ENCODE peak calls at places on chromosomes 2 and 18, in eight cellular contexts. One of them, this sample, is unnamed. For H3K36me3 and H3K9me3, the result is how much of the 10 kb centered on the place peaks cover.

GRCh38 chr2:163828760-163829159 is 93.0 kb upstream of the FIGN start:
- DNase-seq in adrenal gland: no peak
- DNase-seq in neural progenitor cell: no peak
- DNase-seq in PC-3: no peak
- DNase-seq in cardiac muscle cell: no peak
- DNase-seq in tibial nerve: no peak
- DNase-seq in NT2/D1: no peak
- DNase-seq in left ventricle myocardium inferior: no peak
- DNase-seq in this sample: no peak

GRCh38 chr2:16621348-16621747 is 44.3 kb downstream of the CYRIA start:
- DNase-seq in tibial nerve: no peak
- DNase-seq in left ventricle myocardium inferior: no peak
- DNase-seq in adrenal gland: no peak
- DNase-seq in neural progenitor cell: no peak
- DNase-seq in cardiac muscle cell: no peak
- DNase-seq in PC-3: no peak
- DNase-seq in NT2/D1: no peak
- DNase-seq in this sample: no peak

GRCh38 chr18:11909081-11909410 is 929 bp upstream of the MPPE1 start:
- DNase-seq in adrenal gland: no peak
- DNase-seq in neural progenitor cell: no peak
- DNase-seq in cardiac muscle cell: no peak
- DNase-seq in PC-3: no peak
- DNase-seq in NT2/D1: no peak
- DNase-seq in left ventricle myocardium inferior: no peak
- DNase-seq in tibial nerve: peak
- DNase-seq in this sample: no peak

GRCh38 chr2:9052821-9053533 is 49.5 kb upstream of the MBOAT2 start:
- DNase-seq in cardiac muscle cell: no peak
- DNase-seq in adrenal gland: no peak
- DNase-seq in tibial nerve: no peak
- DNase-seq in left ventricle myocardium inferior: no peak
- DNase-seq in neural progenitor cell: no peak
- DNase-seq in PC-3: no peak
- DNase-seq in NT2/D1: no peak
- DNase-seq in this sample: no peak

GRCh38 chr2:20428717-20429490 is 18.0 kb upstream of the RHOB start:
- DNase-seq in NT2/D1: no peak
- DNase-seq in PC-3: no peak
- DNase-seq in adrenal gland: no peak
- DNase-seq in cardiac muscle cell: no peak
- DNase-seq in neural progenitor cell: no peak
- DNase-seq in left ventricle myocardium inferior: no peak
- DNase-seq in tibial nerve: no peak
- DNase-seq in this sample: no peak

GRCh38 chr2:68716948-68717661 is 17.5 kb upstream of the ARHGAP25 start:
- DNase-seq in adrenal gland: no peak
- DNase-seq in left ventricle myocardium inferior: no peak
- DNase-seq in NT2/D1: no peak
- DNase-seq in neural progenitor cell: no peak
- DNase-seq in tibial nerve: no peak
- DNase-seq in PC-3: no peak
- DNase-seq in cardiac muscle cell: no peak
- DNase-seq in this sample: no peak

GRCh38 chr2:198273670-198274069 is 469.3 kb downstream of the PLCL1 start:
- DNase-seq in adrenal gland: no peak
- DNase-seq in left ventricle myocardium inferior: no peak
- DNase-seq in tibial nerve: no peak
- DNase-seq in PC-3: no peak
- DNase-seq in NT2/D1: no peak
- DNase-seq in neural progenitor cell: no peak
- DNase-seq in cardiac muscle cell: no peak
- DNase-seq in this sample: peak

GRCh38 chr18:24086082-24086481 is 52.8 kb upstream of the CABYR start:
- DNase-seq in NT2/D1: no peak
- DNase-seq in cardiac muscle cell: no peak
- DNase-seq in left ventricle myocardium inferior: no peak
- DNase-seq in neural progenitor cell: no peak
- DNase-seq in tibial nerve: no peak
- DNase-seq in adrenal gland: no peak
- DNase-seq in PC-3: peak
- DNase-seq in this sample: no peak

GRCh38 chr18:39149211-39149806 is 1583.7 kb upstream of the CELF4 start:
- DNase-seq in PC-3: no peak
- DNase-seq in NT2/D1: no peak
- DNase-seq in left ventricle myocardium inferior: no peak
- DNase-seq in cardiac muscle cell: no peak
- DNase-seq in tibial nerve: no peak
- DNase-seq in neural progenitor cell: peak
- DNase-seq in adrenal gland: no peak
- DNase-seq in this sample: no peak

GRCh38 chr18:58699551-58699950 is 28.3 kb downstream of the MALT1 start:
- DNase-seq in PC-3: no peak
- DNase-seq in cardiac muscle cell: peak
- DNase-seq in tibial nerve: no peak
- DNase-seq in adrenal gland: no peak
- DNase-seq in NT2/D1: no peak
- DNase-seq in left ventricle myocardium inferior: no peak
- DNase-seq in neural progenitor cell: no peak
- DNase-seq in this sample: no peak

GRCh38 chr2:231615058-231615671 is 22.5 kb downstream of the TEX44 start:
- DNase-seq in neural progenitor cell: peak
- DNase-seq in adrenal gland: peak
- DNase-seq in left ventricle myocardium inferior: no peak
- DNase-seq in NT2/D1: no peak
- DNase-seq in tibial nerve: no peak
- DNase-seq in PC-3: no peak
- DNase-seq in cardiac muscle cell: no peak
- DNase-seq in this sample: no peak

GRCh38 chr18:23114911-23115310 is 20.4 kb upstream of the CABLES1 start:
- DNase-seq in cardiac muscle cell: no peak
- DNase-seq in adrenal gland: no peak
- DNase-seq in tibial nerve: no peak
- DNase-seq in neural progenitor cell: no peak
- DNase-seq in left ventricle myocardium inferior: no peak
- DNase-seq in NT2/D1: no peak
- DNase-seq in PC-3: no peak
- DNase-seq in this sample: no peak

GRCh38 chr2:120708944-120709607 is 26.6 kb upstream of the GLI2 start:
- DNase-seq in NT2/D1: no peak
- DNase-seq in left ventricle myocardium inferior: no peak
- DNase-seq in PC-3: peak
- DNase-seq in adrenal gland: no peak
- DNase-seq in neural progenitor cell: no peak
- DNase-seq in cardiac muscle cell: no peak
- DNase-seq in tibial nerve: no peak
- DNase-seq in this sample: no peak

GRCh38 chr2:196208915-196209314 is 37.5 kb upstream of the STK17B start:
- DNase-seq in tibial nerve: no peak
- DNase-seq in left ventricle myocardium inferior: no peak
- DNase-seq in NT2/D1: no peak
- DNase-seq in PC-3: peak
- DNase-seq in neural progenitor cell: no peak
- DNase-seq in cardiac muscle cell: no peak
- DNase-seq in adrenal gland: no peak
- DNase-seq in this sample: no peak

GRCh38 chr2:119862127-119862889 is 102.6 kb downstream of the PTPN4 start:
- DNase-seq in PC-3: no peak
- DNase-seq in tibial nerve: no peak
- DNase-seq in NT2/D1: no peak
- DNase-seq in neural progenitor cell: no peak
- DNase-seq in cardiac muscle cell: peak
- DNase-seq in left ventricle myocardium inferior: no peak
- DNase-seq in adrenal gland: no peak
- DNase-seq in this sample: no peak

GRCh38 chr2:234630676-234631350 is 133.9 kb upstream of the ARL4C start:
- DNase-seq in neural progenitor cell: no peak
- DNase-seq in cardiac muscle cell: peak
- DNase-seq in tibial nerve: no peak
- DNase-seq in left ventricle myocardium inferior: no peak
- DNase-seq in NT2/D1: no peak
- DNase-seq in PC-3: no peak
- DNase-seq in adrenal gland: no peak
- DNase-seq in this sample: peak

GRCh38 chr2:234635284-234635683 is 138.4 kb upstream of the ARL4C start:
- DNase-seq in PC-3: no peak
- DNase-seq in left ventricle myocardium inferior: no peak
- DNase-seq in neural progenitor cell: no peak
- DNase-seq in adrenal gland: no peak
- DNase-seq in cardiac muscle cell: no peak
- DNase-seq in tibial nerve: no peak
- DNase-seq in NT2/D1: no peak
- DNase-seq in this sample: no peak

GRCh38 chr2:234633581-234634230 is 136.8 kb upstream of the ARL4C start:
- DNase-seq in cardiac muscle cell: no peak
- DNase-seq in left ventricle myocardium inferior: no peak
- DNase-seq in NT2/D1: no peak
- DNase-seq in PC-3: peak
- DNase-seq in neural progenitor cell: no peak
- DNase-seq in adrenal gland: no peak
- DNase-seq in tibial nerve: no peak
- DNase-seq in this sample: no peak

GRCh38 chr2:234631896-234632514 is 135.1 kb upstream of the ARL4C start:
- DNase-seq in PC-3: no peak
- DNase-seq in tibial nerve: no peak
- DNase-seq in neural progenitor cell: peak
- DNase-seq in left ventricle myocardium inferior: no peak
- DNase-seq in adrenal gland: no peak
- DNase-seq in NT2/D1: peak
- DNase-seq in cardiac muscle cell: no peak
- DNase-seq in this sample: no peak

GRCh38 chr2:234632527-234633391 is 135.9 kb upstream of the ARL4C start:
- DNase-seq in NT2/D1: no peak
- DNase-seq in neural progenitor cell: no peak
- DNase-seq in tibial nerve: no peak
- DNase-seq in cardiac muscle cell: no peak
- DNase-seq in adrenal gland: no peak
- DNase-seq in left ventricle myocardium inferior: no peak
- DNase-seq in PC-3: peak
- DNase-seq in this sample: peak
- H3K4me3 ChIP-seq in NT2/D1: no peak
- H3K4me3 ChIP-seq in neural progenitor cell: peak
- H3K4me3 ChIP-seq in tibial nerve: no peak
- H3K4me3 ChIP-seq in cardiac muscle cell: no peak
- H3K4me3 ChIP-seq in adrenal gland: no peak
- H3K4me3 ChIP-seq in left ventricle myocardium inferior: no peak
- H3K4me3 ChIP-seq in PC-3: no peak
- H3K4me3 ChIP-seq in this sample: no peak

GRCh38 chr2:230152334-230152733 is 67.5 kb downstream of the SP110 start:
- DNase-seq in adrenal gland: no peak
- DNase-seq in tibial nerve: no peak
- DNase-seq in NT2/D1: no peak
- DNase-seq in cardiac muscle cell: no peak
- DNase-seq in neural progenitor cell: no peak
- DNase-seq in left ventricle myocardium inferior: no peak
- DNase-seq in PC-3: no peak
- DNase-seq in this sample: no peak
- H3K36me3 ChIP-seq in adrenal gland: under half
- H3K36me3 ChIP-seq in tibial nerve: under half
- H3K36me3 ChIP-seq in NT2/D1: under half
- H3K36me3 ChIP-seq in cardiac muscle cell: under half
- H3K36me3 ChIP-seq in neural progenitor cell: under half
- H3K36me3 ChIP-seq in left ventricle myocardium inferior: under half
- H3K36me3 ChIP-seq in PC-3: under half
- H3K36me3 ChIP-seq in this sample: under half

GRCh38 chr2:220955776-220956175 is 616.3 kb downstream of the EPHA4 start:
- DNase-seq in tibial nerve: no peak
- DNase-seq in left ventricle myocardium inferior: no peak
- DNase-seq in adrenal gland: no peak
- DNase-seq in cardiac muscle cell: peak
- DNase-seq in neural progenitor cell: no peak
- DNase-seq in PC-3: no peak
- DNase-seq in NT2/D1: no peak
- DNase-seq in this sample: no peak
- H3K9me3 ChIP-seq in tibial nerve: under half
- H3K9me3 ChIP-seq in left ventricle myocardium inferior: under half
- H3K9me3 ChIP-seq in adrenal gland: under half
- H3K9me3 ChIP-seq in cardiac muscle cell: under half
- H3K9me3 ChIP-seq in neural progenitor cell: under half
- H3K9me3 ChIP-seq in PC-3: under half
- H3K9me3 ChIP-seq in NT2/D1: under half
- H3K9me3 ChIP-seq in this sample: under half

DNA sequence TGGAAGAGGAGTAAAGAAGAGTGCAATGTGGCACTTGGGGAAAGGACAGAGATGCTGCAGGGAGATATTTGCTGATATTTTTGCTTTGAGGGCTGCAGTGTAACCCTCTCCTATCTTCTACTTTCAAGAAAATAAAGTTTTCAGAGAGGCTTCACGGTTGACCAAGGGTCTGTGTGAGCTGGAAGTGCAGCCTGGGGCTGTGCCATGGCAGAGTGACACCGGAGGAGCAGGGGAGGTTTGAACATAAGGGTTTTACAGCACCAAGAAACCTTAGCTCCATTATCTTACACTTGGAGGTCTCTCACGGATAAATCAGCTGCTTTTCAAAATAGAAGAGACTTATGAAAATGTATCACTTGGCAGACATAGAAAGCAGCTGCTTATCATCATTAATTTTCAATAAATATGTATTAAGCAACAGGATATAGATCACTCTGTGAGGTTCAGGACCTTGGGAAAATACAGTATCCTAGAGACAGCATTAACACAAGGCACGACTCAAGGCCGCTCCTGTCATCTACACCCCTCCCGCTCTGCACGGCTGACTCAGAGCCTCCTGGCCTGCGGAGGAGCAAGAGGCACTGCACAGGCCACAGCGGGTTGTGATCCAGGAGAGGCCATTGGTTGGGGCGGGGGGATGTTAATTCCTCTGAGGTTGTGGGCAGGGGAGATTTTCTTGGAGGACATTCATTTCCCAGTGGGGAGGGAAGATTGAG is 127.8 kb downstream of the COPS8 start:
- DNase-seq in NT2/D1: no peak
- DNase-seq in PC-3: peak
- DNase-seq in neural progenitor cell: no peak
- DNase-seq in adrenal gland: peak
- DNase-seq in cardiac muscle cell: no peak
- DNase-seq in left ventricle myocardium inferior: peak
- DNase-seq in tibial nerve: no peak
- DNase-seq in this sample: peak
- H3K4me3 ChIP-seq in NT2/D1: no peak
- H3K4me3 ChIP-seq in PC-3: no peak
- H3K4me3 ChIP-seq in neural progenitor cell: no peak
- H3K4me3 ChIP-seq in adrenal gland: no peak
- H3K4me3 ChIP-seq in cardiac muscle cell: no peak
- H3K4me3 ChIP-seq in left ventricle myocardium inferior: no peak
- H3K4me3 ChIP-seq in tibial nerve: no peak
- H3K4me3 ChIP-seq in this sample: no peak